ENCODE peak calls at places on chromosomes 5 and 9, in ten cellular contexts. F is WTC11, Y is progenitor cell of endocrine pancreas, J is Panc1, N is AG04449, C is IMR-90, L is HCT116, P is glutamatergic neuron, R is AG10803, M is suprapubic skin. H is an unnamed sample.

GRCh38 chr5:176440932-176441706 is 7.1 kb upstream of the FAF2 start:
- DNase-seq in F (no peak), Y (no peak), J (no peak), N (no peak), C (peak), L (no peak), P (no peak), R (no peak), M (no peak), H (no peak)

GRCh38 chr5:84378420-84378819 is 6.3 kb downstream of the EDIL3 start:
- DNase-seq in F (no peak), Y (no peak), J (no peak), N (no peak), C (peak), L (no peak), P (no peak), R (peak), M (no peak), H (no peak)

GRCh38 chr5:95718203-95718602 is 12.9 kb upstream of the RHOBTB3 start:
- DNase-seq in F (no peak), Y (no peak), J (no peak), N (no peak), C (no peak), L (no peak), P (no peak), R (no peak), M (no peak), H (no peak)

GRCh38 chr9:104091708-104092107 is 2.4 kb upstream of the SMC2 start:
- DNase-seq in F (no peak), Y (no peak), J (no peak), N (no peak), C (peak), L (no peak), P (no peak), R (no peak), M (no peak), H (no peak)

GRCh38 chr5:137142371-137143243 is 356.5 kb downstream of the SPOCK1 start:
- DNase-seq in F (no peak), Y (no peak), J (peak), N (peak), C (peak), L (no peak), P (no peak), R (peak), M (peak), H (no peak)

GRCh38 chr9:14722391-14723035 is at the start of gene CER1:
- DNase-seq in F (peak), Y (no peak), J (no peak), N (no peak), C (no peak), L (no peak), P (no peak), R (no peak), M (no peak), H (no peak)

GRCh38 chr5:180688326-180689070 is 39.1 kb upstream of the FLT4 start:
- DNase-seq in F (no peak), Y (no peak), J (no peak), N (no peak), C (no peak), L (no peak), P (no peak), R (no peak), M (no peak), H (no peak)

GRCh38 chr9:134643306-134643705 is 1.7 kb downstream of the COL5A1 start:
- DNase-seq in F (no peak), Y (no peak), J (no peak), N (no peak), C (peak), L (no peak), P (no peak), R (peak), M (no peak), H (no peak)

GRCh38 chr5:90390933-90391332 is 18.6 kb downstream of the CETN3 start:
- DNase-seq in F (no peak), Y (no peak), J (no peak), N (no peak), C (no peak), L (no peak), P (no peak), R (peak), M (no peak), H (no peak)

GRCh38 chr5:161034456-161034855 is 182.4 kb upstream of the ATP10B start:
- DNase-seq in F (no peak), Y (no peak), J (no peak), N (no peak), C (no peak), L (no peak), P (no peak), R (no peak), M (no peak), H (no peak)

GRCh38 chr9:107158321-107158720 is 124.8 kb upstream of the RAD23B start:
- DNase-seq in F (peak), Y (no peak), J (no peak), N (no peak), C (peak), L (peak), P (peak), R (peak), M (no peak), H (no peak)

GRCh38 chr5:160800375-160800774 is 51.6 kb downstream of the ATP10B start:
- DNase-seq in F (no peak), Y (no peak), J (no peak), N (no peak), C (no peak), L (no peak), P (no peak), R (no peak), M (no peak), H (no peak)

GRCh38 chr9:86801246-86801645 is 146.1 kb downstream of the GAS1 start:
- DNase-seq in F (no peak), Y (no peak), J (no peak), N (no peak), C (peak), L (no peak), P (no peak), R (peak), M (no peak), H (no peak)

GRCh38 chr9:106934424-106934823 is 71.5 kb downstream of the ZNF462 start:
- DNase-seq in F (no peak), Y (no peak), J (no peak), N (no peak), C (no peak), L (no peak), P (no peak), R (no peak), M (no peak), H (no peak)

GRCh38 chr5:140795259-140795641 is 598 bp downstream of the PCDHA2 start:
- DNase-seq in F (no peak), Y (no peak), J (no peak), N (no peak), C (no peak), L (no peak), P (no peak), R (no peak), M (no peak), H (no peak)

GRCh38 chr5:57900356-57900944 is 417.8 kb upstream of the ACTBL2 start:
- DNase-seq in F (no peak), Y (no peak), J (no peak), N (no peak), C (no peak), L (no peak), P (no peak), R (no peak), M (no peak), H (no peak)

GRCh38 chr9:6757988-6758417 is 230 bp downstream of the KDM4C start:
- DNase-seq in F (peak), Y (peak), J (no peak), N (no peak), C (no peak), L (no peak), P (peak), R (no peak), M (no peak), H (peak)

GRCh38 chr5:38670878-38671277 is 114.4 kb upstream of the LIFR start:
- DNase-seq in F (no peak), Y (no peak), J (no peak), N (peak), C (no peak), L (no peak), P (no peak), R (peak), M (no peak), H (no peak)

GRCh38 chr5:87588316-87588715 is 175.6 kb upstream of the CCNH start:
- DNase-seq in F (no peak), Y (no peak), J (no peak), N (no peak), C (no peak), L (no peak), P (no peak), R (no peak), M (no peak), H (no peak)

GRCh38 chr9:33288828-33289483 is 1.4 kb upstream of the NFX1 start:
- DNase-seq in F (no peak), Y (no peak), J (no peak), N (no peak), C (no peak), L (no peak), P (peak), R (no peak), M (peak), H (no peak)

GRCh38 chr9:124457887-124458431 is 7.7 kb downstream of the ADGRD2 start:
- DNase-seq in F (no peak), Y (no peak), J (no peak), N (no peak), C (no peak), L (no peak), P (no peak), R (no peak), M (no peak), H (no peak)

GRCh38 chr9:137694236-137694959 is 75.6 kb downstream of the EHMT1 start:
- DNase-seq in F (no peak), Y (no peak), J (no peak), N (no peak), C (no peak), L (no peak), P (no peak), R (no peak), M (no peak), H (no peak)

GRCh38 chr9:126399251-126399650 is 72.6 kb downstream of the MVB12B start:
- DNase-seq in F (no peak), Y (no peak), J (no peak), N (no peak), C (peak), L (no peak), P (no peak), R (no peak), M (no peak), H (no peak)

GRCh38 chr9:111992523-111992922 is 95.9 kb downstream of the UGCG start:
- DNase-seq in F (no peak), Y (no peak), J (no peak), N (no peak), C (peak), L (peak), P (no peak), R (peak), M (no peak), H (no peak)

GRCh38 chr5:115033861-115034260 is 135.8 kb downstream of the TRIM36 start:
- DNase-seq in F (peak), Y (no peak), J (no peak), N (no peak), C (no peak), L (no peak), P (peak), R (peak), M (no peak), H (no peak)

DNA sequence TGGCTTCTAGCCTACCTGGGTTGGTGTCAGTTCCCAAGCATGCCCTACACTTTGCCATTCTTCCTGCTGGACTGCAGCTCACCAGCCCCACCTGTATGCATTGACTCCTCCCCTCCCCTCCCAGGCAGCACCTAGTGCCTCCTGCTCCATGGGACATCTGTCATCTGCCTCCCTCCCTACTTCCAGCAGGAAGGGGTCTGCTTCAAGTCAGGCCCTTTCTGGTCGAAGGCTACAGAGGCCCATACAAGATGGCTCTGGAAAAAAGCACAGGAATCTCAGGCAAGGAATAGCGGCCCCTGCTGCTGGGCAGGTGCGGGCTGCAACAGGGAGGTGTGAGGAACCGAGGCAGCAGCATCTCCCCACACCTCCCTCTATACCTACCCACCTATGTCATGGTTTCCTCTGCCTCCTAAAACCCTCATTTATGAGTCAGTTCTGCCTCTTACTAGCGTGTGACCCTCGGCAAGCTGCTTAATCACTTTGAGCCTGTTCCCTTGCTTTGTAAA is 19.7 kb downstream of the WWC1 start:
- DNase-seq in F (peak), Y (no peak), J (no peak), N (no peak), C (no peak), L (no peak), P (no peak), R (no peak), M (no peak), H (no peak)
- TF ChIP-seq CTCF in F (no peak), Y (peak), J (no peak), N (no peak), C (no peak), L (peak), P (no peak), R (no peak), M (no peak), H (no peak)

DNA sequence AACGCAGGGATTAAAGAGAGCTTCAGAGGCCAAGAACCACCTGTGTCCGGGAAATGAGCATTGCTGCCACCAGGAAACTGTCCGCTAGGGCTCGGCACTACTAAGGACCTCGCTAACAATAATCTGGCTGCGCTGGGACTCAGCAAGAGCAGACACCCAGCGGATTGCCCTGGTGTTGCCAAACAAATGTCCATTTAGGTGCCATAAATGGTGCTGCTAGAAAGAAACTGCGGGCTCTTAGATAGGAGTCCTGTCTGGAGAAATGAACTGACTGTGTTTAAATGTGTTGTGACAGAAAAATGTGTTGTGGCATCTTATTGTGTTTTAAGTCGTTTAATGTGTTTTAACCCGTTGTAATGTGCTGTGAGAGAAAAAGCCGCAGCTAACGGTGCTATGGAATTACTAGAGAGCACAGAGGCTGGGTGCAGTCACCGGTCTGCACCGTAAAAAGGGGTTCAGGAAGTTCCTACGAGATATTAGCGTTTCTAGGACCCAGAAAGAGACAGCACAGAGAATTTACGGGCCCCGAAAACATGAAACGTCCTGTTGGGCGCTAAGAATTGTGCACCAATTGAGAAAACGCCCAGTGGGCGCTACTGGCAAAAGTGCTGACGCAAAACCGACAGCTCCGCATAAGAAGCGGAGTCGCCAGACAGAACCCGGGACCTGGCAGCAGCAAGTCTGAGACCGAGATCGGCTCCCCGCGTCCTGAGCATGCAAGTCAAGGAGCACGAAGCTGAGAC is 90.6 kb downstream of the ANXA2R start:
- DNase-seq in F (no peak), Y (no peak), J (peak), N (no peak), C (peak), L (no peak), P (no peak), R (peak), M (peak), H (no peak)
- TF ChIP-seq CTCF in F (no peak), Y (no peak), J (no peak), N (peak), C (peak), L (no peak), P (no peak), R (peak), M (peak), H (no peak)

GRCh38 chr5:163460562-163461176 is at the start of gene HMMR:
- DNase-seq in F (no peak), Y (peak), J (no peak), N (no peak), C (peak), L (no peak), P (peak), R (no peak), M (no peak), H (no peak)

GRCh38 chr5:163463063-163463435 is 2.6 kb downstream of the HMMR start:
- DNase-seq in F (no peak), Y (no peak), J (no peak), N (no peak), C (no peak), L (no peak), P (no peak), R (peak), M (no peak), H (no peak)

GRCh38 chr5:163459465-163459887 is 426 bp downstream of the NUDCD2 start:
- DNase-seq in F (no peak), Y (no peak), J (no peak), N (no peak), C (peak), L (no peak), P (no peak), R (no peak), M (no peak), H (no peak)

GRCh38 chr5:163458778-163459405 is 1.0 kb downstream of the NUDCD2 start:
- DNase-seq in F (no peak), Y (no peak), J (no peak), N (no peak), C (no peak), L (no peak), P (no peak), R (no peak), M (no peak), H (no peak)

GRCh38 chr5:163459888-163460561 is at the start of gene NUDCD2:
- DNase-seq in F (peak), Y (peak), J (peak), N (peak), C (peak), L (peak), P (peak), R (peak), M (peak), H (peak)
- TF ChIP-seq CTCF in F (no peak), Y (peak), J (no peak), N (peak), C (peak), L (no peak), P (no peak), R (peak), M (no peak), H (peak)

DNA sequence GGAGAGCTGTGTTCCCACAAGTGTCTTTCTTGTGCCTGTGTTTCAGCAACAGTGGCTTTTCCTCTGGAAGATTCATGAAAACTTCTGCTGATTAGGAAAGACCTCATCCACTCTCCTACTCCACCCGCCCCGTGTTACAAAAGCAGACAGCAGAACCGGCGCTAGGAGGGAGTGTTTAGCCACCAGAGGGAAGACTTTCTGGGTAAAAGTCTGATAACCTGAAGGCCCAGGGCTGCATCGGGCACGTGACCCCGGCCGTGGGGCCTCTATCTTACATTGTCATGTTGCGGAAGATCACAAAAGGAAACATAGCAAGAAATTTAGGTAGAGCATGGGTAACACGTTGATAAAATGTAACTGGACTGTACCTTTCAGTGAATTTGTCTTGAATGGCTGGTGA is 32.0 kb upstream of the DMRT2 start:
- DNase-seq in F (peak), Y (no peak), J (no peak), N (no peak), C (no peak), L (peak), P (peak), R (peak), M (no peak), H (no peak)
- TF ChIP-seq CTCF in F (no peak), Y (peak), J (peak), N (peak), C (peak), L (peak), P (peak), R (peak), M (no peak), H (peak)

GRCh38 chr9:136657975-136658848 is 4.5 kb upstream of the EGFL7 start:
- DNase-seq in F (no peak), Y (no peak), J (no peak), N (no peak), C (no peak), L (no peak), P (no peak), R (no peak), M (no peak), H (no peak)
- TF ChIP-seq CTCF in F (no peak), Y (no peak), J (no peak), N (no peak), C (no peak), L (no peak), P (no peak), R (no peak), M (no peak), H (no peak)

GRCh38 chr5:9852686-9853085 is 222.5 kb upstream of the TAS2R1 start:
- DNase-seq in F (no peak), Y (no peak), J (no peak), N (peak), C (peak), L (no peak), P (no peak), R (no peak), M (no peak), H (no peak)

GRCh38 chr5:9850456-9850855 is 220.3 kb upstream of the TAS2R1 start:
- DNase-seq in F (no peak), Y (no peak), J (no peak), N (no peak), C (no peak), L (no peak), P (no peak), R (no peak), M (no peak), H (no peak)

GRCh38 chr5:9847631-9848030 is 217.5 kb upstream of the TAS2R1 start:
- DNase-seq in F (no peak), Y (no peak), J (no peak), N (no peak), C (no peak), L (no peak), P (no peak), R (no peak), M (no peak), H (no peak)

GRCh38 chr5:9853309-9853708 is 223.2 kb upstream of the TAS2R1 start:
- DNase-seq in F (no peak), Y (no peak), J (no peak), N (no peak), C (no peak), L (no peak), P (no peak), R (no peak), M (no peak), H (no peak)

GRCh38 chr5:9851458-9851857 is 221.3 kb upstream of the TAS2R1 start:
- DNase-seq in F (no peak), Y (no peak), J (no peak), N (peak), C (peak), L (no peak), P (no peak), R (peak), M (no peak), H (no peak)
- TF ChIP-seq CTCF in F (no peak), Y (peak), J (peak), N (peak), C (peak), L (peak), P (no peak), R (peak), M (no peak), H (peak)

H was measured in type B pancreatic cell.